ENCODE peak calls at places on chromosomes 12 and 14, in four cellular contexts. J, X, M and V are unnamed samples.

GRCh38 chr12:100823988-100824387 is 29.4 kb downstream of the ANO4 start:
- DNase-seq in X (no peak), M (peak; percentile 80), J (no peak), V (no peak)

GRCh38 chr14:51157012-51157411 is 62.1 kb upstream of the TRIM9 start:
- DNase-seq in J (no peak), X (no peak), M (peak; percentile 49), V (peak; percentile 64)

GRCh38 chr12:117343849-117344248 is 17.6 kb downstream of the NOS1 start:
- DNase-seq in X (no peak), M (no peak), J (no peak), V (no peak)

GRCh38 chr14:31128601-31129526 is 78.7 kb downstream of the HECTD1 start:
- DNase-seq in M (no peak), X (no peak), J (no peak), V (no peak)

GRCh38 chr14:64423987-64424386 is 35.8 kb downstream of the MTHFD1 start:
- DNase-seq in X (no peak), M (peak; percentile 38), J (no peak), V (peak; percentile 40)

GRCh38 chr12:106254724-106255123 is 6.9 kb upstream of the CKAP4 start:
- DNase-seq in J (no peak), M (no peak), X (no peak), V (no peak)

GRCh38 chr14:105503918-105504692 is 13.1 kb downstream of the TEDC1 start:
- DNase-seq in M (no peak), J (no peak), X (no peak), V (no peak)

GRCh38 chr14:52400846-52401245 is 86.7 kb downstream of the PTGER2 start:
- DNase-seq in J (no peak), X (no peak), M (no peak), V (no peak)

GRCh38 chr12:77916276-77916675 is 85.6 kb downstream of the NAV3 start:
- DNase-seq in J (no peak), X (no peak), M (peak; percentile 57), V (no peak)